ENCODE peak calls at places on chromosome 14, in eight cellular contexts. One of them, this sample, is unnamed.
A peak's percentile ranks its signal among the peaks of the same experiment; 100 is the strongest.

GRCh38 chr14:106606936-106607335 is 1080.6 kb downstream of the TMEM121 start:
- DNase-seq in T-helper 2 cell: no peak
- DNase-seq in HCT116: no peak
- DNase-seq in frontal cortex: no peak
- DNase-seq in pons: no peak
- DNase-seq in cardiac muscle cell: no peak
- DNase-seq in ureter: no peak
- DNase-seq in activated T-cell treated with anti-CD3 and anti-CD28 coated beads for 24 hours: no peak
- DNase-seq in this sample: no peak

GRCh38 chr14:29028973-29029582 is 262.5 kb downstream of the FOXG1 start:
- DNase-seq in T-helper 2 cell: no peak
- DNase-seq in HCT116: no peak
- DNase-seq in frontal cortex: no peak
- DNase-seq in pons: no peak
- DNase-seq in cardiac muscle cell: peak; percentile 6
- DNase-seq in ureter: no peak
- DNase-seq in activated T-cell treated with anti-CD3 and anti-CD28 coated beads for 24 hours: no peak
- DNase-seq in this sample: peak; percentile 16

GRCh38 chr14:95319312-95320075 is at the start of gene CLMN:
- DNase-seq in T-helper 2 cell: peak; percentile 7
- DNase-seq in HCT116: peak; percentile 16
- DNase-seq in frontal cortex: peak; percentile 85
- DNase-seq in pons: no peak
- DNase-seq in cardiac muscle cell: peak; percentile 38
- DNase-seq in ureter: no peak
- DNase-seq in activated T-cell treated with anti-CD3 and anti-CD28 coated beads for 24 hours: peak; percentile 14
- DNase-seq in this sample: peak; percentile 49

GRCh38 chr14:65080954-65081747 is 21.2 kb downstream of the MAX start:
- DNase-seq in T-helper 2 cell: no peak
- DNase-seq in HCT116: no peak
- DNase-seq in frontal cortex: no peak
- DNase-seq in pons: peak; percentile 38
- DNase-seq in cardiac muscle cell: no peak
- DNase-seq in ureter: no peak
- DNase-seq in activated T-cell treated with anti-CD3 and anti-CD28 coated beads for 24 hours: no peak
- DNase-seq in this sample: no peak

GRCh38 chr14:103492156-103492555 is 30.5 kb downstream of the CKB start:
- DNase-seq in T-helper 2 cell: no peak
- DNase-seq in HCT116: no peak
- DNase-seq in frontal cortex: no peak
- DNase-seq in pons: no peak
- DNase-seq in cardiac muscle cell: no peak
- DNase-seq in ureter: no peak
- DNase-seq in activated T-cell treated with anti-CD3 and anti-CD28 coated beads for 24 hours: no peak
- DNase-seq in this sample: no peak

GRCh38 chr14:50763386-50764007 is 67.5 kb downstream of the NIN start:
- DNase-seq in T-helper 2 cell: no peak
- DNase-seq in HCT116: no peak
- DNase-seq in frontal cortex: no peak
- DNase-seq in pons: no peak
- DNase-seq in cardiac muscle cell: peak; percentile 24
- DNase-seq in ureter: no peak
- DNase-seq in activated T-cell treated with anti-CD3 and anti-CD28 coated beads for 24 hours: no peak
- DNase-seq in this sample: peak; percentile 36

GRCh38 chr14:55752580-55753365 is 172.8 kb downstream of the KTN1 start:
- DNase-seq in T-helper 2 cell: no peak
- DNase-seq in HCT116: no peak
- DNase-seq in frontal cortex: no peak
- DNase-seq in pons: no peak
- DNase-seq in cardiac muscle cell: peak; percentile 78
- DNase-seq in ureter: peak; percentile 68
- DNase-seq in activated T-cell treated with anti-CD3 and anti-CD28 coated beads for 24 hours: no peak
- DNase-seq in this sample: peak; percentile 72

GRCh38 chr14:92863281-92863680 is 59.7 kb upstream of the CHGA start:
- DNase-seq in T-helper 2 cell: no peak
- DNase-seq in HCT116: no peak
- DNase-seq in frontal cortex: no peak
- DNase-seq in pons: no peak
- DNase-seq in cardiac muscle cell: no peak
- DNase-seq in ureter: no peak
- DNase-seq in activated T-cell treated with anti-CD3 and anti-CD28 coated beads for 24 hours: no peak
- DNase-seq in this sample: no peak

GRCh38 chr14:55398679-55399078 is 13.0 kb downstream of the ATG14 start:
- DNase-seq in T-helper 2 cell: no peak
- DNase-seq in HCT116: peak; percentile 73
- DNase-seq in frontal cortex: no peak
- DNase-seq in pons: no peak
- DNase-seq in cardiac muscle cell: peak; percentile 95
- DNase-seq in ureter: no peak
- DNase-seq in activated T-cell treated with anti-CD3 and anti-CD28 coated beads for 24 hours: no peak
- DNase-seq in this sample: no peak

GRCh38 chr14:54654600-54654999 is 87.7 kb downstream of the SAMD4A start:
- DNase-seq in T-helper 2 cell: no peak
- DNase-seq in HCT116: no peak
- DNase-seq in frontal cortex: no peak
- DNase-seq in pons: no peak
- DNase-seq in cardiac muscle cell: no peak
- DNase-seq in ureter: no peak
- DNase-seq in activated T-cell treated with anti-CD3 and anti-CD28 coated beads for 24 hours: no peak
- DNase-seq in this sample: no peak

GRCh38 chr14:106883218-106883692 is 1356.9 kb downstream of the TMEM121 start:
- DNase-seq in T-helper 2 cell: no peak
- DNase-seq in HCT116: no peak
- DNase-seq in frontal cortex: no peak
- DNase-seq in pons: no peak
- DNase-seq in cardiac muscle cell: no peak
- DNase-seq in ureter: no peak
- DNase-seq in activated T-cell treated with anti-CD3 and anti-CD28 coated beads for 24 hours: no peak
- DNase-seq in this sample: no peak

GRCh38 chr14:32939254-32940065 is 781 bp downstream of the NPAS3 start:
- DNase-seq in T-helper 2 cell: no peak
- DNase-seq in HCT116: no peak
- DNase-seq in frontal cortex: peak; percentile 67
- DNase-seq in pons: peak; percentile 75
- DNase-seq in cardiac muscle cell: peak; percentile 83
- DNase-seq in ureter: peak; percentile 61
- DNase-seq in activated T-cell treated with anti-CD3 and anti-CD28 coated beads for 24 hours: no peak
- DNase-seq in this sample: peak; percentile 51

GRCh38 chr14:25537846-25538455 is 488.0 kb upstream of the STXBP6 start:
- DNase-seq in T-helper 2 cell: no peak
- DNase-seq in HCT116: no peak
- DNase-seq in frontal cortex: no peak
- DNase-seq in pons: peak; percentile 74
- DNase-seq in cardiac muscle cell: no peak
- DNase-seq in ureter: no peak
- DNase-seq in activated T-cell treated with anti-CD3 and anti-CD28 coated beads for 24 hours: no peak
- DNase-seq in this sample: peak; percentile 37

GRCh38 chr14:96359959-96360358 is 3.2 kb downstream of the ATG2B start:
- DNase-seq in T-helper 2 cell: no peak
- DNase-seq in HCT116: no peak
- DNase-seq in frontal cortex: no peak
- DNase-seq in pons: no peak
- DNase-seq in cardiac muscle cell: no peak
- DNase-seq in ureter: no peak
- DNase-seq in activated T-cell treated with anti-CD3 and anti-CD28 coated beads for 24 hours: no peak
- DNase-seq in this sample: no peak